ENCODE peak calls at places on chromosome 19, in five cellular contexts. Y is NCI-H2029 treated with DMSO at 0.1 percent for 48 hours; F is HT-29; J is T-helper 2 cell treated with Interferon-gamma antibody and Interleukin-4, amounts not matched to agents 5 μg/mL and 100 μg/mL, for 36 hours; D is AG10803. Q is an unnamed sample.

GRCh38 chr19:29941828-29942403 is at the start of gene URI1:
- DNase-seq in Y (peak; percentile 33), F (peak; percentile 90), J (peak; percentile 91), D (peak; percentile 78), Q (peak; percentile 90)

GRCh38 chr19:44927746-44928145 is 13.3 kb downstream of the APOC1 start:
- DNase-seq in Y (no peak), F (no peak), J (no peak), D (peak; percentile 69), Q (no peak)

GRCh38 chr19:34220472-34221063 is 33.8 kb upstream of the GARRE1 start:
- DNase-seq in Y (peak; percentile 76), F (peak; percentile 92), J (peak; percentile 44), D (peak; percentile 69), Q (peak; percentile 24)

GRCh38 chr19:55376381-55376933 is at the start of gene TMEM190:
- DNase-seq in Y (no peak), F (peak; percentile 50), J (no peak), D (no peak), Q (no peak)

GRCh38 chr19:43872547-43873336 is 45.6 kb downstream of the ZNF283 start:
- DNase-seq in Y (no peak), F (peak; percentile 23), J (no peak), D (peak; percentile 5), Q (no peak)

GRCh38 chr19:39830406-39830805 is 3.6 kb downstream of the DYRK1B start:
- DNase-seq in Y (no peak), F (no peak), J (no peak), D (no peak), Q (no peak)

GRCh38 chr19:47703301-47703700 is 9.9 kb upstream of the EHD2 start:
- DNase-seq in Y (no peak), F (no peak), J (no peak), D (no peak), Q (no peak)

GRCh38 chr19:41422955-41423354 is 4.2 kb downstream of the B3GNT8 start:
- DNase-seq in Y (no peak), F (no peak), J (no peak), D (no peak), Q (no peak)

GRCh38 chr19:18157465-18158063 is 4.6 kb downstream of the PIK3R2 start:
- DNase-seq in Y (peak; percentile 8), F (no peak), J (no peak), D (no peak), Q (no peak)

GRCh38 chr19:10191347-10191746 is 3.4 kb downstream of the DNMT1 start:
- DNase-seq in Y (peak; percentile 70), F (no peak), J (no peak), D (peak; percentile 86), Q (no peak)

GRCh38 chr19:39499082-39499642 is 415 bp downstream of the DLL3 start:
- DNase-seq in Y (no peak), F (no peak), J (no peak), D (no peak), Q (no peak)

GRCh38 chr19:1073063-1073955 is 6.3 kb downstream of the ARHGAP45 start:
- DNase-seq in Y (no peak), F (no peak), J (no peak), D (no peak), Q (no peak)

GRCh38 chr19:33373701-33374405 is at the start of gene CEBPG:
- DNase-seq in Y (no peak), F (peak; percentile 79), J (peak; percentile 53), D (peak; percentile 77), Q (peak; percentile 51)

GRCh38 chr19:543912-544608 is at the start of gene GZMM:
- DNase-seq in Y (no peak), F (no peak), J (peak; percentile 57), D (no peak), Q (peak; percentile 67)